ENCODE peak calls at places on chromosomes 5 and 9, in eight cellular contexts. Q, P, U, J, G, E, D and A are unnamed samples.

GRCh38 chr5:14142856-14143508 is at the start of gene TRIO:
- DNase-seq in Q (peak), P (peak), U (peak), J (peak), G (peak), E (peak), D (peak), A (peak)

GRCh38 chr9:104993291-104993963 is 65.5 kb upstream of the ABCA1 start:
- DNase-seq in Q (no peak), P (peak), U (peak), J (no peak), G (peak), E (peak), D (no peak), A (no peak)

GRCh38 chr5:16992006-16992405 is 55.9 kb upstream of the MYO10 start:
- DNase-seq in Q (no peak), P (no peak), U (peak), J (no peak), G (no peak), E (no peak), D (no peak), A (no peak)

GRCh38 chr5:110376281-110376916 is 350.1 kb downstream of the TMEM232 start:
- DNase-seq in Q (no peak), P (no peak), U (no peak), J (no peak), G (no peak), E (no peak), D (no peak), A (no peak)

GRCh38 chr9:138007566-138008080 is 130.0 kb downstream of the CACNA1B start:
- DNase-seq in Q (no peak), P (no peak), U (no peak), J (no peak), G (peak), E (no peak), D (no peak), A (no peak)

GRCh38 chr9:95092321-95093072 is 225.0 kb downstream of the FANCC start:
- DNase-seq in Q (no peak), P (no peak), U (no peak), J (no peak), G (peak), E (no peak), D (no peak), A (no peak)

GRCh38 chr5:30937070-30937469 is 256.4 kb upstream of the CDH6 start:
- DNase-seq in Q (no peak), P (no peak), U (no peak), J (no peak), G (no peak), E (no peak), D (no peak), A (no peak)

GRCh38 chr9:37617837-37618236 is 25.4 kb upstream of the TOMM5 start:
- DNase-seq in Q (no peak), P (no peak), U (no peak), J (no peak), G (no peak), E (no peak), D (no peak), A (no peak)

GRCh38 chr9:119801311-119801710 is 432.1 kb upstream of the BRINP1 start:
- DNase-seq in Q (no peak), P (no peak), U (no peak), J (no peak), G (no peak), E (no peak), D (no peak), A (no peak)